ENCODE peak calls at places on chromosomes 1 and 21, in seven cellular contexts. One of them, this sample, is unnamed. For H3K4me1, the result is how much of the 10 kb centered on the place peaks cover.

GRCh38 chr1:205313681-205314308 is 7.8 kb downstream of the NUAK2 start:
- DNase-seq in mammary epithelial cell: no peak
- DNase-seq in A549: peak
- DNase-seq in uterus: peak
- DNase-seq in Peyer's patch: peak
- DNase-seq in left lung: peak
- DNase-seq in heart right ventricle: peak
- DNase-seq in this sample: no peak

GRCh38 chr1:68231627-68232303 is 558 bp downstream of the WLS start:
- DNase-seq in mammary epithelial cell: peak
- DNase-seq in A549: peak
- DNase-seq in uterus: peak
- DNase-seq in Peyer's patch: peak
- DNase-seq in left lung: no peak
- DNase-seq in heart right ventricle: peak
- DNase-seq in this sample: peak

GRCh38 chr1:222629921-222630535 is 12.1 kb downstream of the MIA3 start:
- DNase-seq in mammary epithelial cell: no peak
- DNase-seq in A549: no peak
- DNase-seq in uterus: no peak
- DNase-seq in Peyer's patch: no peak
- DNase-seq in left lung: no peak
- DNase-seq in heart right ventricle: no peak
- DNase-seq in this sample: no peak

GRCh38 chr1:151508721-151509292 is 2.4 kb upstream of the CGN start:
- DNase-seq in mammary epithelial cell: no peak
- DNase-seq in A549: peak
- DNase-seq in uterus: no peak
- DNase-seq in Peyer's patch: no peak
- DNase-seq in left lung: no peak
- DNase-seq in heart right ventricle: no peak
- DNase-seq in this sample: no peak

GRCh38 chr1:232548651-232549050 is 81.3 kb downstream of the SIPA1L2 start:
- DNase-seq in mammary epithelial cell: no peak
- DNase-seq in A549: no peak
- DNase-seq in uterus: no peak
- DNase-seq in Peyer's patch: no peak
- DNase-seq in left lung: no peak
- DNase-seq in heart right ventricle: no peak
- DNase-seq in this sample: no peak

GRCh38 chr1:34474566-34474965 is 280.3 kb upstream of the GJB5 start:
- DNase-seq in mammary epithelial cell: no peak
- DNase-seq in A549: no peak
- DNase-seq in uterus: no peak
- DNase-seq in Peyer's patch: no peak
- DNase-seq in left lung: no peak
- DNase-seq in heart right ventricle: no peak
- DNase-seq in this sample: no peak

GRCh38 chr1:88302843-88303486 is 381.1 kb upstream of the PKN2 start:
- DNase-seq in mammary epithelial cell: no peak
- DNase-seq in A549: peak
- DNase-seq in uterus: no peak
- DNase-seq in Peyer's patch: no peak
- DNase-seq in left lung: no peak
- DNase-seq in heart right ventricle: peak
- DNase-seq in this sample: no peak

GRCh38 chr1:183783896-183784637 is 20.9 kb upstream of the RGL1 start:
- DNase-seq in mammary epithelial cell: no peak
- DNase-seq in A549: no peak
- DNase-seq in uterus: peak
- DNase-seq in Peyer's patch: no peak
- DNase-seq in left lung: peak
- DNase-seq in heart right ventricle: peak
- DNase-seq in this sample: no peak

GRCh38 chr21:43721939-43722338 is 3.0 kb downstream of the PDXK start:
- DNase-seq in mammary epithelial cell: no peak
- DNase-seq in A549: no peak
- DNase-seq in uterus: no peak
- DNase-seq in Peyer's patch: no peak
- DNase-seq in left lung: no peak
- DNase-seq in heart right ventricle: no peak
- DNase-seq in this sample: no peak

GRCh38 chr1:173418107-173418985 is 58.8 kb upstream of the PRDX6 start:
- DNase-seq in mammary epithelial cell: no peak
- DNase-seq in A549: no peak
- DNase-seq in uterus: no peak
- DNase-seq in Peyer's patch: peak
- DNase-seq in left lung: no peak
- DNase-seq in heart right ventricle: no peak
- DNase-seq in this sample: no peak

GRCh38 chr1:221487781-221488520 is 253.9 kb downstream of the DUSP10 start:
- DNase-seq in mammary epithelial cell: peak
- DNase-seq in A549: peak
- DNase-seq in uterus: no peak
- DNase-seq in Peyer's patch: no peak
- DNase-seq in left lung: no peak
- DNase-seq in heart right ventricle: no peak
- DNase-seq in this sample: no peak

GRCh38 chr1:176243746-176244145 is 36.7 kb upstream of the COP1 start:
- DNase-seq in mammary epithelial cell: no peak
- DNase-seq in A549: no peak
- DNase-seq in uterus: no peak
- DNase-seq in Peyer's patch: no peak
- DNase-seq in left lung: no peak
- DNase-seq in heart right ventricle: no peak
- DNase-seq in this sample: no peak

GRCh38 chr1:3215198-3216045 is 146.4 kb downstream of the PRDM16 start:
- DNase-seq in mammary epithelial cell: no peak
- DNase-seq in A549: no peak
- DNase-seq in uterus: no peak
- DNase-seq in Peyer's patch: no peak
- DNase-seq in left lung: no peak
- DNase-seq in heart right ventricle: no peak
- DNase-seq in this sample: no peak

GRCh38 chr1:206836111-206836510 is 29.3 kb upstream of the IL20 start:
- DNase-seq in mammary epithelial cell: no peak
- DNase-seq in A549: no peak
- DNase-seq in uterus: no peak
- DNase-seq in Peyer's patch: no peak
- DNase-seq in left lung: no peak
- DNase-seq in heart right ventricle: no peak
- DNase-seq in this sample: no peak

GRCh38 chr1:59994302-59995198 is 68.0 kb upstream of the CYP2J2 start:
- DNase-seq in mammary epithelial cell: no peak
- DNase-seq in A549: no peak
- DNase-seq in uterus: peak
- DNase-seq in Peyer's patch: no peak
- DNase-seq in left lung: no peak
- DNase-seq in heart right ventricle: peak
- DNase-seq in this sample: peak

GRCh38 chr1:3369437-3370076 is 84.9 kb upstream of the ARHGEF16 start:
- DNase-seq in mammary epithelial cell: peak
- DNase-seq in A549: no peak
- DNase-seq in uterus: peak
- DNase-seq in Peyer's patch: no peak
- DNase-seq in left lung: no peak
- DNase-seq in heart right ventricle: peak
- DNase-seq in this sample: peak

GRCh38 chr21:45137612-45137937 is 63.2 kb downstream of the ADARB1 start:
- DNase-seq in mammary epithelial cell: no peak
- DNase-seq in A549: no peak
- DNase-seq in uterus: no peak
- DNase-seq in Peyer's patch: no peak
- DNase-seq in left lung: no peak
- DNase-seq in heart right ventricle: no peak
- DNase-seq in this sample: no peak

GRCh38 chr1:32367912-32368635 is 5.7 kb downstream of the TSSK3 start:
- DNase-seq in mammary epithelial cell: no peak
- DNase-seq in A549: no peak
- DNase-seq in uterus: no peak
- DNase-seq in Peyer's patch: no peak
- DNase-seq in left lung: no peak
- DNase-seq in heart right ventricle: no peak
- DNase-seq in this sample: no peak

GRCh38 chr1:177008653-177009052 is 155.9 kb downstream of the ASTN1 start:
- DNase-seq in mammary epithelial cell: no peak
- DNase-seq in A549: no peak
- DNase-seq in uterus: no peak
- DNase-seq in Peyer's patch: no peak
- DNase-seq in left lung: no peak
- DNase-seq in heart right ventricle: no peak
- DNase-seq in this sample: no peak

GRCh38 chr1:58884706-58885661 is 101.1 kb upstream of the JUN start:
- DNase-seq in mammary epithelial cell: no peak
- DNase-seq in A549: no peak
- DNase-seq in uterus: peak
- DNase-seq in Peyer's patch: no peak
- DNase-seq in left lung: no peak
- DNase-seq in heart right ventricle: no peak
- DNase-seq in this sample: no peak

GRCh38 chr1:169513208-169513607 is 27.5 kb upstream of the SLC19A2 start:
- DNase-seq in mammary epithelial cell: no peak
- DNase-seq in A549: no peak
- DNase-seq in uterus: no peak
- DNase-seq in Peyer's patch: no peak
- DNase-seq in left lung: no peak
- DNase-seq in heart right ventricle: no peak
- DNase-seq in this sample: no peak

DNA sequence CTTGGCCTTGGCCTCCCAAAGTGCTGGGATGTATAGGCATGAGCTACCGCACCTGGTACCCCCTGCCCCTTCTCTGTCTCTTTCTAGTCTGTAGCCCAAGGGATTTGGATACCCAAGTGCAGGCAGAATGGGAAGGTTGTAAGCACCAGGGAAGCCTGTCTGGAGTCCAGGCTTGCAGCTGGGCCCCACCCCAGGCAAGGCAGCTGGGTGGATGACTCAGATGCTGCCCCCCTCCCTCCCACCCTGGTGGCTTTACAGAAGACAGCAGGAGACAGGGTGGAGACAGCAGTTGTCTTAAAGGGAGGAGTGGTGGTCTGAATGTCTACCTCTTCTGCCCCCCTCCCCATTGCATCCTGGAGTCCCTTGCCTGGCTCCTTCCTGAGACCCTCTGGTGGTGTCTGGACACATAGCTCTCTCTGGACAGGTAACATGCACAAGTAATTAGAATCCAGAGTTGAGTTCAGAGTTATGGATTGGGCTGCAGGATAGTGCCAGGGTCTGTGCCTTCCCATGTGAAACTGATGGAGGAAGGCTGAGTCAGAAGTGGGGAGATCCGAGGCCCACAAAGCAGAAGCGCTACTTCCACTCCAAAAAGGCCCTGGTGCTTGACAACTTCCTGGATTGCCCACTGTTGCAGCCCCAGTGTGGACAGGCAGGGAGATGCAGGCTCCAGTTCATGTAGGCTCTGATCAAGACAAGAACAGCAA is 5.1 kb downstream of the LMNA start:
- DNase-seq in mammary epithelial cell: peak
- DNase-seq in A549: no peak
- DNase-seq in uterus: peak
- DNase-seq in Peyer's patch: no peak
- DNase-seq in left lung: no peak
- DNase-seq in heart right ventricle: no peak
- DNase-seq in this sample: no peak
- TF ChIP-seq CTCF in mammary epithelial cell: peak
- TF ChIP-seq CTCF in A549: no peak
- TF ChIP-seq CTCF in uterus: no peak
- TF ChIP-seq CTCF in Peyer's patch: no peak
- TF ChIP-seq CTCF in left lung: no peak
- TF ChIP-seq CTCF in heart right ventricle: no peak
- TF ChIP-seq CTCF in this sample: peak

GRCh38 chr1:7785108-7785507 is 1.0 kb downstream of the PER3 start:
- DNase-seq in mammary epithelial cell: no peak
- DNase-seq in A549: no peak
- DNase-seq in uterus: no peak
- DNase-seq in Peyer's patch: no peak
- DNase-seq in left lung: no peak
- DNase-seq in heart right ventricle: no peak
- DNase-seq in this sample: no peak
- H3K4me1 ChIP-seq in mammary epithelial cell: under half
- H3K4me1 ChIP-seq in A549: under half
- H3K4me1 ChIP-seq in uterus: under half
- H3K4me1 ChIP-seq in Peyer's patch: under half
- H3K4me1 ChIP-seq in left lung: under half
- H3K4me1 ChIP-seq in heart right ventricle: under half
- H3K4me1 ChIP-seq in this sample: under half

GRCh38 chr1:248140846-248141245 is 4.1 kb upstream of the OR2M5 start:
- DNase-seq in mammary epithelial cell: peak
- DNase-seq in A549: no peak
- DNase-seq in uterus: no peak
- DNase-seq in Peyer's patch: no peak
- DNase-seq in left lung: no peak
- DNase-seq in heart right ventricle: no peak
- DNase-seq in this sample: no peak

GRCh38 chr1:248144513-248145198 is at the start of gene OR2M5:
- DNase-seq in mammary epithelial cell: no peak
- DNase-seq in A549: no peak
- DNase-seq in uterus: no peak
- DNase-seq in Peyer's patch: no peak
- DNase-seq in left lung: no peak
- DNase-seq in heart right ventricle: no peak
- DNase-seq in this sample: no peak

DNA sequence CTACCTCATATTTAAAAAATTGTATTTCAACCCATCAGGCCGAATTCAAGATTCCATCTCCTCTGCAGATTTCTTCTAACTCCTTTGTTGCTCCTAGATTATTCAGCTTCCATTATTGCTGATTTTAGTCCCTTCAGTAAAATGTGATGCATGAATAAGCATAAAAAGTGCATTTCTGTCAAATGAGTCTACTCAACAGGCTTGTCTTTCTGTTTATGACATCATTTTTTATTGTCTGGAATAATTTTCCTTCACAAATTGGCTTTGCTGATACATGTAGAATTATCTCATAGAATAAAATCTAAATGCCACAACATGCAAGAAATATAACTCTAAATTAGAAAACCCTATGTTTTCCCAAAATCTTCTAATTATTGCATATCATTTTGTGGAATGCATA is 1.6 kb upstream of the OR2M5 start:
- DNase-seq in mammary epithelial cell: peak
- DNase-seq in A549: no peak
- DNase-seq in uterus: no peak
- DNase-seq in Peyer's patch: no peak
- DNase-seq in left lung: no peak
- DNase-seq in heart right ventricle: no peak
- DNase-seq in this sample: no peak
- TF ChIP-seq CTCF in mammary epithelial cell: no peak
- TF ChIP-seq CTCF in A549: no peak
- TF ChIP-seq CTCF in uterus: no peak
- TF ChIP-seq CTCF in Peyer's patch: no peak
- TF ChIP-seq CTCF in left lung: no peak
- TF ChIP-seq CTCF in heart right ventricle: no peak
- TF ChIP-seq CTCF in this sample: no peak

DNA sequence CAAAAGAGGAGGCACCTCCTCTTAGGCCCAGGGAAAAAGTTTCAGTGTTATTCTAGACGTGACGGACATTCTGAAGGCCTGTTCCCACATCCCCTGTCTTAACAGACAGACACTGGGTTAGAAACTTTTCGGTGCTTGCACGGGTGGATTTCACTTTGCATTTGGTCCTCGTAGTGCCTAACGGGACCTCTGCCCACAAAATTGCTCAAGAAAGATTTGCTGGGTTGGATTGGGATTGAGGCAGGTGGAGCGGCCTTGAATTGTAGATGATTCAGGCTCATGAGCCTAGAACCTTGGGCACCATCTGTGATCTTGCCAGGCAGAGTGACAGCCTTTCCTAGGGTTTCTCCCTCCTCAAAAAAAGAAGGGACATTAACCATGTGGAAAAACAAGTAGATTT is 2.8 kb downstream of the PLA2G5 start:
- DNase-seq in mammary epithelial cell: no peak
- DNase-seq in A549: no peak
- DNase-seq in uterus: no peak
- DNase-seq in Peyer's patch: no peak
- DNase-seq in left lung: no peak
- DNase-seq in heart right ventricle: no peak
- DNase-seq in this sample: no peak
- H3K4me1 ChIP-seq in mammary epithelial cell: under half
- H3K4me1 ChIP-seq in A549: under half
- H3K4me1 ChIP-seq in uterus: under half
- H3K4me1 ChIP-seq in Peyer's patch: under half
- H3K4me1 ChIP-seq in left lung: under half
- H3K4me1 ChIP-seq in heart right ventricle: under half
- H3K4me1 ChIP-seq in this sample: under half